ENCODE peak calls at places on chromosomes 7 and 10, in four cellular contexts. One of them, this sample, is unnamed.

GRCh38 chr10:3538850-3539531 is 246.0 kb downstream of the KLF6 start:
- DNase-seq in activated CD4-positive, alpha-beta T cell treated with anti-CD3 and anti-CD28 coated beads for 48 hours: peak
- DNase-seq in T-helper 9 cell: no peak
- DNase-seq in occipital lobe: no peak
- DNase-seq in this sample: no peak

GRCh38 chr10:62057359-62057758 is 155.9 kb downstream of the ARID5B start:
- DNase-seq in activated CD4-positive, alpha-beta T cell treated with anti-CD3 and anti-CD28 coated beads for 48 hours: no peak
- DNase-seq in T-helper 9 cell: no peak
- DNase-seq in occipital lobe: no peak
- DNase-seq in this sample: no peak

GRCh38 chr10:61589547-61590243 is 73.0 kb upstream of the CABCOCO1 start:
- DNase-seq in activated CD4-positive, alpha-beta T cell treated with anti-CD3 and anti-CD28 coated beads for 48 hours: no peak
- DNase-seq in T-helper 9 cell: no peak
- DNase-seq in occipital lobe: no peak
- DNase-seq in this sample: no peak

GRCh38 chr7:138935438-138936079 is 45.6 kb downstream of the KIAA1549 start:
- DNase-seq in activated CD4-positive, alpha-beta T cell treated with anti-CD3 and anti-CD28 coated beads for 48 hours: no peak
- DNase-seq in T-helper 9 cell: no peak
- DNase-seq in occipital lobe: peak
- DNase-seq in this sample: no peak

GRCh38 chr10:46022978-46023702 is 7.3 kb downstream of the NCOA4 start:
- DNase-seq in activated CD4-positive, alpha-beta T cell treated with anti-CD3 and anti-CD28 coated beads for 48 hours: peak
- DNase-seq in T-helper 9 cell: peak
- DNase-seq in occipital lobe: peak
- DNase-seq in this sample: peak

GRCh38 chr10:71776528-71776927 is 3.2 kb upstream of the VSIR start:
- DNase-seq in activated CD4-positive, alpha-beta T cell treated with anti-CD3 and anti-CD28 coated beads for 48 hours: no peak
- DNase-seq in T-helper 9 cell: no peak
- DNase-seq in occipital lobe: no peak
- DNase-seq in this sample: no peak

GRCh38 chr10:110471566-110472139 is 26.1 kb upstream of the DUSP5 start:
- DNase-seq in activated CD4-positive, alpha-beta T cell treated with anti-CD3 and anti-CD28 coated beads for 48 hours: no peak
- DNase-seq in T-helper 9 cell: no peak
- DNase-seq in occipital lobe: no peak
- DNase-seq in this sample: no peak

GRCh38 chr10:88848499-88848898 is 3.1 kb downstream of the ANKRD22 start:
- DNase-seq in activated CD4-positive, alpha-beta T cell treated with anti-CD3 and anti-CD28 coated beads for 48 hours: no peak
- DNase-seq in T-helper 9 cell: no peak
- DNase-seq in occipital lobe: no peak
- DNase-seq in this sample: no peak

GRCh38 chr7:151126500-151127137 is 40.3 kb downstream of the AGAP3 start:
- DNase-seq in activated CD4-positive, alpha-beta T cell treated with anti-CD3 and anti-CD28 coated beads for 48 hours: no peak
- DNase-seq in T-helper 9 cell: no peak
- DNase-seq in occipital lobe: no peak
- DNase-seq in this sample: no peak

This sample was measured in naive thymus-derived CD8-positive, alpha-beta T cell.